ENCODE peak calls at places on chromosome 19, in five cellular contexts. O is Panc1, T is hepatocyte, V is neural progenitor cell, Q is foreskin keratinocyte. U is an unnamed sample.

GRCh38 chr19:48461982-48462655 is 6.7 kb downstream of the KCNJ14 start:
- DNase-seq in O (no peak), T (no peak), V (peak), Q (no peak), U (no peak)

GRCh38 chr19:16456652-16457194 is 15.0 kb downstream of the EPS15L1 start:
- DNase-seq in O (no peak), T (no peak), V (no peak), Q (no peak), U (no peak)

GRCh38 chr19:27679399-27679798 is 1533.6 kb downstream of the UQCRFS1 start:
- DNase-seq in O (no peak), T (no peak), V (no peak), Q (no peak), U (no peak)

GRCh38 chr19:35037716-35038622 is 3.6 kb upstream of the HPN start:
- DNase-seq in O (no peak), T (no peak), V (no peak), Q (no peak), U (no peak)

GRCh38 chr19:7450243-7451223 is 38.3 kb downstream of the PEX11G start:
- DNase-seq in O (peak), T (peak), V (peak), Q (no peak), U (no peak)

GRCh38 chr19:35295453-35295791 is 3.5 kb downstream of the MAG start:
- DNase-seq in O (no peak), T (no peak), V (no peak), Q (no peak), U (no peak)

GRCh38 chr19:49340069-49340864 is 5.1 kb downstream of the CD37 start:
- DNase-seq in O (no peak), T (peak), V (peak), Q (no peak), U (peak)

GRCh38 chr19:47056416-47056815 is 8.0 kb upstream of the TMEM160 start:
- DNase-seq in O (no peak), T (no peak), V (no peak), Q (no peak), U (no peak)

GRCh38 chr19:51440846-51441409 is 17.3 kb downstream of the SIGLEC8 start:
- DNase-seq in O (no peak), T (no peak), V (no peak), Q (no peak), U (no peak)

GRCh38 chr19:41334793-41335192 is 18.9 kb downstream of the TGFB1 start:
- DNase-seq in O (no peak), T (no peak), V (no peak), Q (no peak), U (no peak)

GRCh38 chr19:16584825-16585801 is 12.9 kb upstream of the SLC35E1 start:
- DNase-seq in O (no peak), T (no peak), V (no peak), Q (no peak), U (no peak)

GRCh38 chr19:46979770-46980105 is 39.9 kb upstream of the NPAS1 start:
- DNase-seq in O (no peak), T (no peak), V (peak), Q (no peak), U (no peak)

GRCh38 chr19:22628401-22628800 is 5.7 kb upstream of the ZNF492 start:
- DNase-seq in O (no peak), T (no peak), V (no peak), Q (no peak), U (no peak)

GRCh38 chr19:2274185-2274711 is 7.7 kb downstream of the PEAK3 start:
- DNase-seq in O (no peak), T (no peak), V (no peak), Q (no peak), U (no peak)
- H3K27ac ChIP-seq in O (peak), T (peak), V (no peak), Q (no peak), U (peak)

GRCh38 chr19:29292146-29292545 is 79.2 kb upstream of the UQCRFS1 start:
- DNase-seq in O (no peak), T (no peak), V (no peak), Q (no peak), U (no peak)
- TF ChIP-seq CTCF in O (no peak), T (no peak), V (no peak), Q (no peak), U (no peak)

GRCh38 chr19:17843428-17843827 is 4.4 kb downstream of the JAK3 start:
- DNase-seq in O (no peak), T (no peak), V (no peak), Q (no peak), U (no peak)

GRCh38 chr19:17841810-17842662 is 5.7 kb downstream of the JAK3 start:
- DNase-seq in O (peak), T (peak), V (peak), Q (peak), U (peak)

GRCh38 chr19:17842663-17843313 is 5.0 kb downstream of the JAK3 start:
- DNase-seq in O (no peak), T (no peak), V (no peak), Q (no peak), U (no peak)

GRCh38 chr19:17840019-17840418 is 7.8 kb downstream of the JAK3 start:
- DNase-seq in O (no peak), T (no peak), V (no peak), Q (no peak), U (no peak)

GRCh38 chr19:17841371-17841809 is 6.4 kb downstream of the JAK3 start:
- DNase-seq in O (no peak), T (no peak), V (no peak), Q (no peak), U (peak)
- H3K27ac ChIP-seq in O (no peak), T (no peak), V (no peak), Q (no peak), U (peak)

GRCh38 chr19:43934055-43934984 is 762 bp downstream of the ZNF45 start:
- DNase-seq in O (no peak), T (peak), V (peak), Q (no peak), U (peak)
- TF ChIP-seq CTCF in O (no peak), T (no peak), V (no peak), Q (peak), U (no peak)

GRCh38 chr19:45273532-45273877 is 22.4 kb downstream of the MARK4 start:
- DNase-seq in O (no peak), T (no peak), V (no peak), Q (no peak), U (no peak)

GRCh38 chr19:45271709-45272108 is 20.6 kb downstream of the MARK4 start:
- DNase-seq in O (no peak), T (no peak), V (no peak), Q (no peak), U (no peak)

GRCh38 chr19:45267296-45267695 is 16.2 kb downstream of the MARK4 start:
- DNase-seq in O (no peak), T (no peak), V (no peak), Q (no peak), U (no peak)

GRCh38 chr19:45275370-45275971 is 24.4 kb downstream of the MARK4 start:
- DNase-seq in O (no peak), T (no peak), V (no peak), Q (no peak), U (no peak)

DNA sequence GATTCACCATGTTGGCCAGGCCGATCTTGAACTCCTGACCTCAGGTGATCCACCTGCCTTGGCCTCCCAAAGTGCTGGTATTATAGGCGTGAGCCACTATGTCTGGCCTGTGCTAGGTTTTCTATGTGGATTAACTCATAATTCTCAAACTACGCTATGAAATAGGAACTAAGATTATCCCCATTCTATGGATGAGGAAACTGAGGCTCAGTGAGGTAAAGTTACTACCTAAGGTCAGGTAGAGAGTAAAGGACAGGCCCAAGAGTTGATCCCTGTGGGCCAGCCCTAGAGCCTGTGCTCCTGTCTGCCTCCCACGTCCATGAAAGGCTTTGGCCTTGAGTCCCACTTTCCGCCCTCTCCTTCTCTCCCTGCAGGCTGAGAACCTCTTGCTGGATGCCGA is 20.0 kb downstream of the MARK4 start:
- DNase-seq in O (no peak), T (no peak), V (no peak), Q (no peak), U (no peak)
- H3K27ac ChIP-seq in O (no peak), T (no peak), V (no peak), Q (no peak), U (no peak)

GRCh38 chr19:43447655-43448054 is 17.8 kb downstream of the LYPD3 start:
- DNase-seq in O (no peak), T (no peak), V (no peak), Q (no peak), U (no peak)

GRCh38 chr19:43455321-43456113 is 9.9 kb downstream of the LYPD3 start:
- DNase-seq in O (no peak), T (no peak), V (no peak), Q (no peak), U (no peak)

GRCh38 chr19:43446746-43447489 is 18.5 kb downstream of the LYPD3 start:
- DNase-seq in O (no peak), T (peak), V (peak), Q (no peak), U (peak)

GRCh38 chr19:43452517-43453045 is 12.8 kb downstream of the LYPD3 start:
- DNase-seq in O (no peak), T (no peak), V (no peak), Q (peak), U (peak)

DNA sequence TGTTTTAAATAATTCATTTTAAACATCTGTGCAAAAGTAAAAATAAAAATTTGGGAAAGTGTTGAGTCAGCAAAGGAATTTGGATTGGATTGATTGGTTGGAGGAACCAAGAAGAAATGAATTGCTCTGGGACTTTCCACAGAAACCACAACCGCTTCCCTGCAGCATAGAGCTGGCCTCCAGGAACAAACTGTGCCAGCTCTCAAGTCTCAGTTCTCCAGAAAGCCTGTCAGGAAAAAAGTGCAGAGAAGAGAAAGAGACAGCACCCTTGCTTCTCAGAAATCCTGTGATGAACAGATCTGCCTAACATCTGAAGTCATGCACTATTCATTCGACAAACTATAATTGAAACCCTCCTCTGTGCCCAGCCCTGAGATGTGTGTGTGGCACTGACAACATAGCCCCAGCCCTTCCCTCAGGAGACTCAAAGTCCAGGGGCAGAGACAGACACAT is 14.8 kb downstream of the LYPD3 start:
- DNase-seq in O (no peak), T (no peak), V (no peak), Q (peak), U (no peak)
- TF ChIP-seq CTCF in O (no peak), T (no peak), V (no peak), Q (no peak), U (no peak)

GRCh38 chr19:30069535-30070197 is 127.6 kb downstream of the URI1 start:
- DNase-seq in O (no peak), T (no peak), V (no peak), Q (no peak), U (no peak)

GRCh38 chr19:30073152-30074000 is 131.3 kb downstream of the URI1 start:
- DNase-seq in O (no peak), T (no peak), V (no peak), Q (no peak), U (no peak)

GRCh38 chr19:30070198-30070969 is 128.3 kb downstream of the URI1 start:
- DNase-seq in O (no peak), T (peak), V (peak), Q (no peak), U (no peak)

GRCh38 chr19:30071871-30072270 is 129.8 kb downstream of the URI1 start:
- DNase-seq in O (no peak), T (no peak), V (no peak), Q (no peak), U (no peak)

DNA sequence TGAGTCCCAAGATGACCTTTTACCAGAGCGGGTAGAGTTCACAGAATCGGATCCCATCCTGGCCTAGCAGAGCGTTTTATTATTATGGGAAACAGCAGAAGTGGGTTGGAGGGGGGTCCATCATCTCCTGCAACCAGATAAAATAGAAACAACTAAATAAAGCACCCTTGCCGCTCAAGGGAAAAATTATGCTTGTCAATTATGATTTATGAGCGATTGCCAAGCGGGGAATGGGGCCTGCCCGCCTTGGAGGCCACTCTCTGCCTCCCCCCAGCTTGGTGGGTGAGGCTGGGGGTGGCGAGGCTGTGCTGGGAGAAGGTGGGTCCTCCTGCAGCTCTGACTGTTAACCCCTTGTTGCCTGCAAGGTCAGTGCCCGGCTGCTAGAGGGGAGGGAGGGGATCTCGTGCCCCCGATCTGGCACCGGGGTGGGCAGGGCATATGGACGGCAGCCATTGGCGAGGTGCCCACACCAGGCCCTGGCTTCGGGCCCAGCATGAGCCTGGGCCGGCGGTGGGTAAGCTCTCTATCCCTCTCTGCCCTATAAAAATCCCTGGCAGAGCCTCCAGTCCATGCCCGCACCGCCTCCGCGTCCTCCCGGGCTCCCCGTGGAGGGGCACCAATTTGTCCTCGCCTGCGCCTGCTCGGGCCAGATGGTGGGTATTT is 129.1 kb downstream of the URI1 start:
- DNase-seq in O (no peak), T (no peak), V (no peak), Q (no peak), U (no peak)
- H3K27ac ChIP-seq in O (no peak), T (peak), V (peak), Q (no peak), U (no peak)

GRCh38 chr19:33438016-33438671 is 64.6 kb downstream of the CEBPG start:
- DNase-seq in O (no peak), T (no peak), V (no peak), Q (no peak), U (no peak)
- TF ChIP-seq CTCF in O (no peak), T (no peak), V (peak), Q (peak), U (no peak)